ENCODE peak calls at places on chromosomes 7 and 10, in eight cellular contexts. One of them, this sample, is unnamed.

GRCh38 chr10:119892188-119893065 is at the start of gene SEC23IP:
- DNase-seq in H1: peak
- DNase-seq in SK-N-SH: peak
- DNase-seq in K562: peak
- DNase-seq in HepG2: peak
- DNase-seq in HCT116: peak
- DNase-seq in endothelial cell of umbilical vein: peak
- DNase-seq in GM12878: peak
- DNase-seq in this sample: no peak

GRCh38 chr7:73394416-73394815 is 39.2 kb upstream of the FZD9 start:
- DNase-seq in H1: no peak
- DNase-seq in SK-N-SH: no peak
- DNase-seq in K562: no peak
- DNase-seq in HepG2: no peak
- DNase-seq in HCT116: no peak
- DNase-seq in endothelial cell of umbilical vein: no peak
- DNase-seq in GM12878: no peak
- DNase-seq in this sample: no peak

GRCh38 chr7:130932088-130932487 is 198.1 kb upstream of the KLF14 start:
- DNase-seq in H1: no peak
- DNase-seq in SK-N-SH: no peak
- DNase-seq in K562: no peak
- DNase-seq in HepG2: no peak
- DNase-seq in HCT116: no peak
- DNase-seq in endothelial cell of umbilical vein: no peak
- DNase-seq in GM12878: no peak
- DNase-seq in this sample: no peak

GRCh38 chr7:116525298-116525912 is 569 bp downstream of the CAV1 start:
- DNase-seq in H1: no peak
- DNase-seq in SK-N-SH: peak
- DNase-seq in K562: peak
- DNase-seq in HepG2: no peak
- DNase-seq in HCT116: no peak
- DNase-seq in endothelial cell of umbilical vein: peak
- DNase-seq in GM12878: no peak
- DNase-seq in this sample: no peak

GRCh38 chr10:71812016-71812912 is 38.8 kb downstream of the PSAP start:
- DNase-seq in H1: peak
- DNase-seq in SK-N-SH: peak
- DNase-seq in K562: peak
- DNase-seq in HepG2: peak
- DNase-seq in HCT116: peak
- DNase-seq in endothelial cell of umbilical vein: peak
- DNase-seq in GM12878: no peak
- DNase-seq in this sample: no peak

GRCh38 chr7:116236020-116236630 is 25.8 kb downstream of the TES start:
- DNase-seq in H1: no peak
- DNase-seq in SK-N-SH: peak
- DNase-seq in K562: peak
- DNase-seq in HepG2: peak
- DNase-seq in HCT116: no peak
- DNase-seq in endothelial cell of umbilical vein: peak
- DNase-seq in GM12878: no peak
- DNase-seq in this sample: peak

GRCh38 chr7:44390701-44391100 is 65.3 kb upstream of the CAMK2B start:
- DNase-seq in H1: no peak
- DNase-seq in SK-N-SH: no peak
- DNase-seq in K562: no peak
- DNase-seq in HepG2: no peak
- DNase-seq in HCT116: no peak
- DNase-seq in endothelial cell of umbilical vein: no peak
- DNase-seq in GM12878: no peak
- DNase-seq in this sample: no peak

GRCh38 chr10:133442967-133443924 is 10.5 kb upstream of the SCART1 start:
- DNase-seq in H1: no peak
- DNase-seq in SK-N-SH: peak
- DNase-seq in K562: no peak
- DNase-seq in HepG2: no peak
- DNase-seq in HCT116: no peak
- DNase-seq in endothelial cell of umbilical vein: no peak
- DNase-seq in GM12878: no peak
- DNase-seq in this sample: no peak

GRCh38 chr7:80018941-80019808 is 115.5 kb upstream of the GNAI1 start:
- DNase-seq in H1: peak
- DNase-seq in SK-N-SH: peak
- DNase-seq in K562: peak
- DNase-seq in HepG2: peak
- DNase-seq in HCT116: peak
- DNase-seq in endothelial cell of umbilical vein: peak
- DNase-seq in GM12878: no peak
- DNase-seq in this sample: peak

GRCh38 chr10:69413221-69413865 is 3.4 kb downstream of the TACR2 start:
- DNase-seq in H1: peak
- DNase-seq in SK-N-SH: peak
- DNase-seq in K562: peak
- DNase-seq in HepG2: peak
- DNase-seq in HCT116: peak
- DNase-seq in endothelial cell of umbilical vein: peak
- DNase-seq in GM12878: no peak
- DNase-seq in this sample: no peak

DNA sequence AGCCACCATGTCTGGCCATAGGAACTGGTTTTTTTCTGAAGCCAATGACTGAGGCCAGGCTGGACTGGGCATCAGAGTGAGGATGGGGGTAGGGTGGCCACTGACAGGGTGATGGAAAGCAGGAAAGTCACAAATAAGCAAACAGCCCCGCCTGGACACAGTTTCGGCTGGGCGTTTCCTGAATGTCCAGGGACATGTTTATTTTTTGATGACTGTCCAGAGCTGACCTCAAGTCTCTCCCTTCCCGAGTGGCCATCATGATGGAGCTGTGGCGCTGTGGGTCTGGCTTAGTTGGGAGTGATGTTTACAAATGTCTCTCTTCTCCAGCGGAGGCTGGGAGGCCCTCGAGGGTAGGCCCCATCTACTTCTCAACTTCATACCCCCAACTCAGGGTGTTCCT is 37.1 kb upstream of the COMTD1 start:
- DNase-seq in H1: no peak
- DNase-seq in SK-N-SH: no peak
- DNase-seq in K562: no peak
- DNase-seq in HepG2: peak
- DNase-seq in HCT116: no peak
- DNase-seq in endothelial cell of umbilical vein: no peak
- DNase-seq in GM12878: no peak
- DNase-seq in this sample: no peak
- TF ChIP-seq POLR2AphosphoS5 in H1: no peak
- TF ChIP-seq POLR2AphosphoS5 in SK-N-SH: no peak
- TF ChIP-seq POLR2AphosphoS5 in K562: no peak
- TF ChIP-seq POLR2AphosphoS5 in HepG2: no peak
- TF ChIP-seq POLR2AphosphoS5 in HCT116: no peak
- TF ChIP-seq POLR2AphosphoS5 in endothelial cell of umbilical vein: no peak
- TF ChIP-seq POLR2AphosphoS5 in GM12878: no peak
- TF ChIP-seq POLR2AphosphoS5 in this sample: no peak

GRCh38 chr10:79434223-79434687 is 11.2 kb downstream of the ZCCHC24 start:
- DNase-seq in H1: no peak
- DNase-seq in SK-N-SH: no peak
- DNase-seq in K562: peak
- DNase-seq in HepG2: no peak
- DNase-seq in HCT116: no peak
- DNase-seq in endothelial cell of umbilical vein: no peak
- DNase-seq in GM12878: no peak
- DNase-seq in this sample: no peak
- H3K9ac ChIP-seq in H1: no peak
- H3K9ac ChIP-seq in SK-N-SH: no peak
- H3K9ac ChIP-seq in K562: peak
- H3K9ac ChIP-seq in HepG2: no peak
- H3K9ac ChIP-seq in HCT116: no peak
- H3K9ac ChIP-seq in endothelial cell of umbilical vein: no peak
- H3K9ac ChIP-seq in GM12878: no peak
- H3K9ac ChIP-seq in this sample: no peak

GRCh38 chr7:96349572-96349971 is 27.7 kb upstream of the SLC25A13 start:
- DNase-seq in H1: no peak
- DNase-seq in SK-N-SH: no peak
- DNase-seq in K562: peak
- DNase-seq in HepG2: no peak
- DNase-seq in HCT116: no peak
- DNase-seq in endothelial cell of umbilical vein: no peak
- DNase-seq in GM12878: no peak
- DNase-seq in this sample: no peak
- TF ChIP-seq POLR2AphosphoS5 in H1: no peak
- TF ChIP-seq POLR2AphosphoS5 in SK-N-SH: no peak
- TF ChIP-seq POLR2AphosphoS5 in K562: no peak
- TF ChIP-seq POLR2AphosphoS5 in HepG2: no peak
- TF ChIP-seq POLR2AphosphoS5 in HCT116: no peak
- TF ChIP-seq POLR2AphosphoS5 in endothelial cell of umbilical vein: no peak
- TF ChIP-seq POLR2AphosphoS5 in GM12878: no peak
- TF ChIP-seq POLR2AphosphoS5 in this sample: no peak

DNA sequence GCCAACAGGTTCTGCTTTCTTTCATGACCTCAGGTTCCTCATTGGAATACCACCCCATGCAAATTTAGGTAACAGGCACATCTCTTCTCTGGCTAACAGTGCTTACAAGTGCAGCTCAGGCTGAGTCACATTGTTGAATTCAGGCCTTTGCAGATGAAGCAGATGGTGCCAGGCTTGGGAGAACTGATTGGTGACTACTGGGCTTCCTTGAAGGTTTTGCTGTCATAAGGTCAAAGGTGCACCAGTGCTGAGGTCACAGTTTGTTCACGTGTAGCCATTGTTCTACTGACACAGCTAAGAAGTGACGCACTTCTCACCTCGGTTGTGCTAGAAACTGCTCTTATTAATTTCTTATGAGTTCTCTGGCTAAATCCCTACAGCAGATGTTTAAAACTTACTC is 128.5 kb upstream of the BMPER start:
- DNase-seq in H1: no peak
- DNase-seq in SK-N-SH: no peak
- DNase-seq in K562: no peak
- DNase-seq in HepG2: no peak
- DNase-seq in HCT116: no peak
- DNase-seq in endothelial cell of umbilical vein: peak
- DNase-seq in GM12878: no peak
- DNase-seq in this sample: no peak
- H3K9ac ChIP-seq in H1: no peak
- H3K9ac ChIP-seq in SK-N-SH: no peak
- H3K9ac ChIP-seq in K562: no peak
- H3K9ac ChIP-seq in HepG2: no peak
- H3K9ac ChIP-seq in HCT116: no peak
- H3K9ac ChIP-seq in endothelial cell of umbilical vein: no peak
- H3K9ac ChIP-seq in GM12878: no peak
- H3K9ac ChIP-seq in this sample: no peak

GRCh38 chr7:48355346-48355745 is 184.1 kb downstream of the ABCA13 start:
- DNase-seq in H1: no peak
- DNase-seq in SK-N-SH: no peak
- DNase-seq in K562: no peak
- DNase-seq in HepG2: no peak
- DNase-seq in HCT116: no peak
- DNase-seq in endothelial cell of umbilical vein: no peak
- DNase-seq in GM12878: no peak
- DNase-seq in this sample: no peak
- TF ChIP-seq POLR2AphosphoS5 in H1: no peak
- TF ChIP-seq POLR2AphosphoS5 in SK-N-SH: no peak
- TF ChIP-seq POLR2AphosphoS5 in K562: no peak
- TF ChIP-seq POLR2AphosphoS5 in HepG2: no peak
- TF ChIP-seq POLR2AphosphoS5 in HCT116: no peak
- TF ChIP-seq POLR2AphosphoS5 in endothelial cell of umbilical vein: no peak
- TF ChIP-seq POLR2AphosphoS5 in GM12878: no peak
- TF ChIP-seq POLR2AphosphoS5 in this sample: no peak

DNA sequence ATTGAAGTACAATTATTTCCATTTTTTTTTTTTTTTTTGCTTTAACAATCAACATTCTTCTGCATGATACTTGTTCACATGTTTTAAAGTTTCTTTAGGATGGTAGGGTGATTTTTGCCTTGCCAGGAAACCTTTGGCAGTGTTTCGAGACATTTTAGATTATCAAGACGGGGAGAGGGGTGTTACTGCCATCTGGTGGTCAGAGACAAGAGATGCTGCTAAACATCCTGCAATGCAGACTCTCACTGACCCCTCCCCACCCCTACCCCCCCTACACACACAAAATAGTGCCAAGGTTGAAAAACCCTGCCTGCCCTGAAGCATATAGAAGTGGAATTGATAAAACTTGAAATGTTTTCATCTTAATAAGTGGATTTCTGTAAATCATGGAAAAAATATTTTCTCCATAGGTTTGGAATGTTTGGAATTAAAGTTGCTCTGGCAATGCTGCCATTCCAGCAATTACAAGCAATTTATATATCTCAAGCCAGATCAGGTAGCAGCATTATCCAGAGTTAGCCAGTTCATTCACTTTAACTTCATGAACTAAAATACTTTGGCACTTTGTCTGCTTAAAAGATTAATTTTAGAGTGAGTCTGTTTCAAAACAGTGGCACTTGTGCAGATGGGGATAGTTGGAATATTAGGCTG is 62.1 kb downstream of the SDHAF3 start:
- DNase-seq in H1: no peak
- DNase-seq in SK-N-SH: peak
- DNase-seq in K562: peak
- DNase-seq in HepG2: peak
- DNase-seq in HCT116: peak
- DNase-seq in endothelial cell of umbilical vein: peak
- DNase-seq in GM12878: peak
- DNase-seq in this sample: peak
- H3K9ac ChIP-seq in H1: no peak
- H3K9ac ChIP-seq in SK-N-SH: no peak
- H3K9ac ChIP-seq in K562: no peak
- H3K9ac ChIP-seq in HepG2: no peak
- H3K9ac ChIP-seq in HCT116: no peak
- H3K9ac ChIP-seq in endothelial cell of umbilical vein: no peak
- H3K9ac ChIP-seq in GM12878: no peak
- H3K9ac ChIP-seq in this sample: no peak

GRCh38 chr10:21899736-21900135 is 103.8 kb downstream of the DNAJC1 start:
- DNase-seq in H1: no peak
- DNase-seq in SK-N-SH: no peak
- DNase-seq in K562: peak
- DNase-seq in HepG2: no peak
- DNase-seq in HCT116: no peak
- DNase-seq in endothelial cell of umbilical vein: no peak
- DNase-seq in GM12878: no peak
- DNase-seq in this sample: no peak
- TF ChIP-seq POLR2AphosphoS5 in H1: no peak
- TF ChIP-seq POLR2AphosphoS5 in SK-N-SH: no peak
- TF ChIP-seq POLR2AphosphoS5 in K562: no peak
- TF ChIP-seq POLR2AphosphoS5 in HepG2: no peak
- TF ChIP-seq POLR2AphosphoS5 in HCT116: no peak
- TF ChIP-seq POLR2AphosphoS5 in endothelial cell of umbilical vein: no peak
- TF ChIP-seq POLR2AphosphoS5 in GM12878: no peak
- TF ChIP-seq POLR2AphosphoS5 in this sample: no peak

This sample was measured in SK-N-MC.